ENCODE peak calls at places on chromosomes 1 and 21, in seven cellular contexts. V is PC-3, W is HCT116, L is K562, H is H9, K is DND-41, D is neural progenitor cell. Z is an unnamed sample. For H3K4me1, the result is how much of the 10 kb centered on the place peaks cover.

GRCh38 chr1:104467590-104467989 is 717.9 kb downstream of the AMY1C start:
- DNase-seq in W (no peak), H (no peak), D (no peak), L (no peak), K (no peak), V (no peak), Z (no peak)

GRCh38 chr1:5744342-5744741 is 247.9 kb downstream of the NPHP4 start:
- DNase-seq in H (peak), K (no peak), L (no peak), W (no peak), D (peak), V (no peak), Z (no peak)

GRCh38 chr1:93702828-93703183 is 21.2 kb upstream of the BCAR3 start:
- DNase-seq in V (no peak), W (no peak), D (no peak), K (no peak), L (no peak), H (no peak), Z (no peak)

GRCh38 chr1:86154581-86155060 is 2.0 kb downstream of the COL24A1 start:
- DNase-seq in W (no peak), D (peak), L (no peak), V (no peak), K (no peak), H (peak), Z (peak)

GRCh38 chr1:207875532-207875931 is 35.4 kb downstream of the CD34 start:
- DNase-seq in K (no peak), L (no peak), D (no peak), H (no peak), W (no peak), V (no peak), Z (no peak)

GRCh38 chr1:94092210-94092613 is 28.7 kb downstream of the ABCA4 start:
- DNase-seq in V (no peak), L (no peak), W (no peak), H (no peak), D (no peak), K (peak), Z (no peak)

GRCh38 chr1:158952416-158952815 is 21.1 kb downstream of the PYHIN1 start:
- DNase-seq in W (no peak), D (no peak), L (no peak), K (no peak), H (no peak), V (no peak), Z (no peak)

GRCh38 chr1:6596886-6597776 is 5.5 kb downstream of the KLHL21 start:
- DNase-seq in D (no peak), K (no peak), W (no peak), V (no peak), H (no peak), L (no peak), Z (no peak)

GRCh38 chr1:53091841-53092645 is 30.0 kb downstream of the PODN start:
- DNase-seq in D (no peak), V (peak), K (no peak), H (no peak), L (no peak), W (no peak), Z (no peak)

GRCh38 chr1:86703696-86704455 is 500 bp upstream of the SH3GLB1 start:
- DNase-seq in D (peak), L (no peak), W (no peak), H (peak), V (no peak), K (no peak), Z (no peak)

GRCh38 chr1:38489844-38490270 is 369.7 kb downstream of the RRAGC start:
- DNase-seq in V (peak), L (peak), H (peak), W (peak), D (peak), K (peak), Z (no peak)

GRCh38 chr21:38798481-38798882 is 7.2 kb upstream of the ETS2 start:
- DNase-seq in V (peak), W (peak), H (peak), K (no peak), D (no peak), L (peak), Z (peak)

GRCh38 chr1:6866825-6867224 is 81.6 kb downstream of the CAMTA1 start:
- DNase-seq in K (no peak), V (no peak), H (no peak), L (no peak), D (peak), W (no peak), Z (no peak)

GRCh38 chr1:197441990-197442389 is 173.9 kb downstream of the CRB1 start:
- DNase-seq in W (no peak), V (no peak), D (peak), K (no peak), L (no peak), H (no peak), Z (no peak)

GRCh38 chr1:39542924-39543323 is 33.7 kb downstream of the PABPC4 start:
- DNase-seq in W (no peak), V (no peak), L (no peak), H (no peak), D (no peak), K (no peak), Z (no peak)

GRCh38 chr1:94322696-94323095 is 85.3 kb upstream of the ARHGAP29 start:
- DNase-seq in K (no peak), L (no peak), H (no peak), V (peak), W (peak), D (no peak), Z (no peak)

GRCh38 chr1:54871275-54872040 is 15.5 kb downstream of the DHCR24 start:
- DNase-seq in W (no peak), D (no peak), K (no peak), L (peak), V (no peak), H (no peak), Z (no peak)

GRCh38 chr1:182833271-182833670 is 5.9 kb upstream of the DHX9 start:
- DNase-seq in L (no peak), V (peak), W (no peak), D (no peak), K (no peak), H (no peak), Z (no peak)

GRCh38 chr1:23791434-23792047 is 596 bp downstream of the LYPLA2 start:
- DNase-seq in K (no peak), D (peak), H (peak), L (peak), V (peak), W (no peak), Z (peak)

GRCh38 chr1:186303911-186304310 is 71.1 kb downstream of the TPR start:
- DNase-seq in K (no peak), W (no peak), V (no peak), L (no peak), D (no peak), H (no peak), Z (no peak)

GRCh38 chr1:33120436-33121231 is 39.7 kb downstream of the AZIN2 start:
- DNase-seq in V (peak), H (no peak), L (no peak), D (no peak), W (no peak), K (no peak), Z (no peak)

GRCh38 chr1:74423476-74423875 is 88.9 kb downstream of the LRRC53 start:
- DNase-seq in K (no peak), D (no peak), L (no peak), V (no peak), W (no peak), H (no peak), Z (no peak)

GRCh38 chr1:38018864-38019343 is 6.4 kb downstream of the UTP11 start:
- DNase-seq in D (no peak), V (peak), L (no peak), W (no peak), H (no peak), K (no peak), Z (no peak)

GRCh38 chr1:222325506-222325905 is 222.4 kb downstream of the HHIPL2 start:
- DNase-seq in L (no peak), H (no peak), W (no peak), D (no peak), K (no peak), V (no peak), Z (no peak)

GRCh38 chr21:46100426-46100825 is 2.5 kb downstream of the COL6A2 start:
- DNase-seq in V (peak), H (no peak), D (no peak), W (no peak), L (no peak), K (no peak), Z (no peak)

GRCh38 chr1:1763657-1764621 is 14.3 kb downstream of the NADK start:
- DNase-seq in L (no peak), W (no peak), V (peak), D (no peak), H (no peak), K (no peak), Z (peak)

GRCh38 chr1:41810446-41810845 is 108.3 kb downstream of the HIVEP3 start:
- DNase-seq in L (peak), V (peak), D (peak), H (peak), K (peak), W (no peak), Z (no peak)

GRCh38 chr21:41170442-41170841 is 2.5 kb downstream of the BACE2 start:
- DNase-seq in H (peak), K (peak), L (peak), V (peak), D (peak), W (no peak), Z (no peak)

GRCh38 chr1:152112101-152112884 is 3.0 kb downstream of the TCHH start:
- DNase-seq in D (peak), L (no peak), H (peak), W (no peak), V (peak), K (no peak), Z (peak)

GRCh38 chr1:116909511-116910378 is at the start of gene PTGFRN:
- DNase-seq in W (peak), L (peak), D (peak), K (no peak), H (peak), V (peak), Z (peak)

GRCh38 chr21:30268608-30269197 is 14.0 kb downstream of the KRTAP24-1 start:
- DNase-seq in V (peak), H (peak), W (no peak), K (peak), D (peak), L (peak), Z (no peak)

GRCh38 chr1:151458936-151459330 is 361 bp downstream of the POGZ start:
- DNase-seq in V (peak), K (peak), L (peak), H (peak), D (peak), W (peak), Z (peak)

GRCh38 chr1:20411196-20411980 is 74.6 kb downstream of the CAMK2N1 start:
- DNase-seq in L (no peak), H (peak), V (peak), K (no peak), W (peak), D (no peak), Z (no peak)

GRCh38 chr1:230068952-230069684 is 2.1 kb downstream of the GALNT2 start:
- DNase-seq in D (peak), W (no peak), L (no peak), K (peak), H (no peak), V (peak), Z (no peak)

GRCh38 chr1:230072296-230072695 is 5.3 kb downstream of the GALNT2 start:
- DNase-seq in W (no peak), D (no peak), K (no peak), V (no peak), L (no peak), H (no peak), Z (no peak)

GRCh38 chr1:230071316-230071715 is 4.3 kb downstream of the GALNT2 start:
- DNase-seq in K (no peak), W (no peak), L (no peak), V (no peak), D (no peak), H (no peak), Z (no peak)

GRCh38 chr1:230069813-230070212 is 2.8 kb downstream of the GALNT2 start:
- DNase-seq in V (peak), L (no peak), H (no peak), D (peak), K (no peak), W (no peak), Z (no peak)

GRCh38 chr1:230070321-230071208 is 3.5 kb downstream of the GALNT2 start:
- DNase-seq in H (no peak), W (no peak), D (no peak), L (no peak), V (no peak), K (no peak), Z (no peak)
- H3K9ac ChIP-seq in H (no peak), W (no peak), D (no peak), L (no peak), V (no peak), K (peak), Z (no peak)

GRCh38 chr1:179293340-179294327 is at the start of gene SOAT1:
- DNase-seq in D (peak), V (peak), L (peak), H (peak), K (peak), W (peak), Z (peak)
- TF ChIP-seq CTCF in D (peak), V (no peak), L (no peak), H (peak), K (no peak), W (peak), Z (no peak)

DNA sequence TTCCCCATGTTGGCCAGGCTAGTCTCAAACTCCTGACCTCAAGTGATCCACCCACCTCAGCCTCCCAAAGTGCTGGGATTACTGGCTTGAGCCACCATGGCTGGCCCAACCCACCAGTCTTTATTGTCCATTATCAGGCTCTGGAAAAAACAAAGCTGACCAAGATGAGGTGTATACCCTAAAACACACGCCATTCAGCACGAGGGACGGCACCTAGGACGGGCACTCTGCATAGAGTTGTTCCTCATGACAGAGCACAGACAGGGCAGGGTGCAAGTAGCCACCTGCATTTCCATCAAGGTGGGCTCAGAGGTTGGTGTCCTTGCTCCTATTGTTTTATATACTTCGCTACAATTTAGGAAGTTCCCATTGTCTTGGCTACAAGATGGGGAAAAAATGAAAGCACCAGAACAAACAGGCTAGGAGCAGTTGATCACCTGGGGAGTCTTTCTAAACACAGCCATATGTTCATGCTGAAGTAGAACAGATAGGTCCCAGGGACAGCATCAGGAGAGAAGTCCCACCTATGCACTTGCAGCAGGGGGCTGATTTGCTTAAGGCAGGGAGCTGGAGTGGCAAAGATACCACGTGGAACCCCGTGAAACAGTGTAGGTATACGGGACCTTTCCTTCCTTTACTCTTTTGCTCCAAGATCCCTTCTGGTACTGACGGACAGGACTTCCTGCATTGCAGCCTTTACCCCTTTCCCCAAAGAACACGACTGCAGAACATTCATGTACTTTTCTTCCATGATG is 4.5 kb downstream of the KRTCAP2 start:
- DNase-seq in H (no peak), V (no peak), L (no peak), W (no peak), K (no peak), D (no peak), Z (no peak)
- H3K4me1 ChIP-seq in H (under half), V (under half), L (under half), W (under half), K (under half), D (under half), Z (under half)

GRCh38 chr21:28899220-28899619 is 93.5 kb downstream of the LTN1 start:
- DNase-seq in D (no peak), V (no peak), K (no peak), L (no peak), W (no peak), H (no peak), Z (no peak)
- H3K9ac ChIP-seq in D (no peak), V (no peak), K (no peak), L (no peak), W (no peak), H (no peak), Z (no peak)

GRCh38 chr1:45687753-45688737 is at the start of gene TMEM69:
- DNase-seq in V (peak), D (peak), H (peak), W (peak), K (peak), L (peak), Z (peak)
- TF ChIP-seq CTCF in V (no peak), D (peak), H (peak), W (peak), K (no peak), L (peak), Z (no peak)

GRCh38 chr1:157135070-157135469 is 3.1 kb downstream of the ETV3 start:
- DNase-seq in W (no peak), D (no peak), H (no peak), K (no peak), V (no peak), L (no peak), Z (no peak)
- H3K4me1 ChIP-seq in W (under half), D (under half), H (under half), K (half or more), V (under half), L (under half), Z (under half)

GRCh38 chr21:37072239-37072987 is 458 bp downstream of the PIGP start:
- DNase-seq in D (peak), H (no peak), W (no peak), L (no peak), V (peak), K (no peak), Z (no peak)

GRCh38 chr21:37073417-37074194 is 552 bp downstream of the TTC3 start:
- DNase-seq in H (no peak), D (peak), L (peak), V (peak), W (no peak), K (peak), Z (peak)

GRCh38 chr21:37074195-37074510 is 1.1 kb downstream of the TTC3 start:
- DNase-seq in K (no peak), D (peak), V (peak), W (no peak), H (no peak), L (no peak), Z (no peak)

GRCh38 chr21:37072988-37073416 is at the start of the genes PIGP and TTC3:
- DNase-seq in D (peak), L (peak), K (peak), H (peak), W (peak), V (peak), Z (peak)

GRCh38 chr21:37071561-37072238 is 1.2 kb downstream of the PIGP start:
- DNase-seq in H (no peak), K (peak), L (peak), D (peak), V (peak), W (no peak), Z (peak)
- H3K9ac ChIP-seq in H (peak), K (peak), L (peak), D (peak), V (peak), W (peak), Z (peak)

Z was measured in kidney.